ENCODE peak calls at places on chromosome 10, in six cellular contexts. One of them, this sample, is unnamed.

GRCh38 chr10:79322616-79323566 is 24.4 kb upstream of the PPIF start:
- DNase-seq in dorsolateral prefrontal cortex: no peak
- DNase-seq in NCI-H510A treated with DMSO at 0.1 percent for 48 hours: no peak
- DNase-seq in lower leg skin: peak
- DNase-seq in hepatocyte: no peak
- DNase-seq in astrocyte: peak
- DNase-seq in this sample: no peak

GRCh38 chr10:126663880-126664279 is 6.6 kb downstream of the C10orf90 start:
- DNase-seq in dorsolateral prefrontal cortex: no peak
- DNase-seq in NCI-H510A treated with DMSO at 0.1 percent for 48 hours: no peak
- DNase-seq in lower leg skin: no peak
- DNase-seq in hepatocyte: no peak
- DNase-seq in astrocyte: peak
- DNase-seq in this sample: no peak

GRCh38 chr10:92638037-92638436 is 45.1 kb downstream of the KIF11 start:
- DNase-seq in dorsolateral prefrontal cortex: no peak
- DNase-seq in NCI-H510A treated with DMSO at 0.1 percent for 48 hours: no peak
- DNase-seq in lower leg skin: no peak
- DNase-seq in hepatocyte: no peak
- DNase-seq in astrocyte: no peak
- DNase-seq in this sample: no peak

GRCh38 chr10:125683063-125683462 is at the start of gene TEX36:
- DNase-seq in dorsolateral prefrontal cortex: no peak
- DNase-seq in NCI-H510A treated with DMSO at 0.1 percent for 48 hours: no peak
- DNase-seq in lower leg skin: no peak
- DNase-seq in hepatocyte: no peak
- DNase-seq in astrocyte: no peak
- DNase-seq in this sample: no peak

GRCh38 chr10:120735773-120736371 is 115.3 kb upstream of the WDR11 start:
- DNase-seq in dorsolateral prefrontal cortex: no peak
- DNase-seq in NCI-H510A treated with DMSO at 0.1 percent for 48 hours: peak
- DNase-seq in lower leg skin: no peak
- DNase-seq in hepatocyte: peak
- DNase-seq in astrocyte: no peak
- DNase-seq in this sample: peak

GRCh38 chr10:103575416-103576075 is 82.0 kb downstream of the NEURL1 start:
- DNase-seq in dorsolateral prefrontal cortex: no peak
- DNase-seq in NCI-H510A treated with DMSO at 0.1 percent for 48 hours: peak
- DNase-seq in lower leg skin: no peak
- DNase-seq in hepatocyte: no peak
- DNase-seq in astrocyte: no peak
- DNase-seq in this sample: no peak

GRCh38 chr10:42428534-42428933 is 209.8 kb downstream of the ZNF33B start:
- DNase-seq in dorsolateral prefrontal cortex: no peak
- DNase-seq in NCI-H510A treated with DMSO at 0.1 percent for 48 hours: no peak
- DNase-seq in lower leg skin: no peak
- DNase-seq in hepatocyte: no peak
- DNase-seq in astrocyte: no peak
- DNase-seq in this sample: no peak

GRCh38 chr10:59470570-59470969 is 108.2 kb upstream of the FAM13C start:
- DNase-seq in dorsolateral prefrontal cortex: no peak
- DNase-seq in NCI-H510A treated with DMSO at 0.1 percent for 48 hours: peak
- DNase-seq in lower leg skin: no peak
- DNase-seq in hepatocyte: no peak
- DNase-seq in astrocyte: no peak
- DNase-seq in this sample: no peak

GRCh38 chr10:131239926-131240325 is 71.6 kb downstream of the TCERG1L start:
- DNase-seq in dorsolateral prefrontal cortex: no peak
- DNase-seq in NCI-H510A treated with DMSO at 0.1 percent for 48 hours: no peak
- DNase-seq in lower leg skin: no peak
- DNase-seq in hepatocyte: no peak
- DNase-seq in astrocyte: no peak
- DNase-seq in this sample: no peak

GRCh38 chr10:58107506-58107905 is 160.2 kb downstream of the IPMK start:
- DNase-seq in dorsolateral prefrontal cortex: no peak
- DNase-seq in NCI-H510A treated with DMSO at 0.1 percent for 48 hours: no peak
- DNase-seq in lower leg skin: no peak
- DNase-seq in hepatocyte: no peak
- DNase-seq in astrocyte: peak
- DNase-seq in this sample: no peak

GRCh38 chr10:45557275-45557905 is 115.2 kb downstream of the ZFAND4 start:
- DNase-seq in dorsolateral prefrontal cortex: no peak
- DNase-seq in NCI-H510A treated with DMSO at 0.1 percent for 48 hours: no peak
- DNase-seq in lower leg skin: no peak
- DNase-seq in hepatocyte: no peak
- DNase-seq in astrocyte: no peak
- DNase-seq in this sample: no peak

GRCh38 chr10:48696535-48696873 is 11.8 kb downstream of the WDFY4 start:
- DNase-seq in dorsolateral prefrontal cortex: no peak
- DNase-seq in NCI-H510A treated with DMSO at 0.1 percent for 48 hours: no peak
- DNase-seq in lower leg skin: no peak
- DNase-seq in hepatocyte: no peak
- DNase-seq in astrocyte: no peak
- DNase-seq in this sample: no peak

GRCh38 chr10:97548828-97549455 is 23.6 kb upstream of the ANKRD2 start:
- DNase-seq in dorsolateral prefrontal cortex: no peak
- DNase-seq in NCI-H510A treated with DMSO at 0.1 percent for 48 hours: no peak
- DNase-seq in lower leg skin: no peak
- DNase-seq in hepatocyte: no peak
- DNase-seq in astrocyte: no peak
- DNase-seq in this sample: no peak

This sample was measured in HuH-7.